ENCODE peak calls at places on chromosomes 4 and X, in ten cellular contexts. E is HEK293T, Y is nephron progenitor cell, O is GM10248, F is GM04504, U is NCI-H1092, W is cardiac muscle cell, B is glutamatergic neuron, G is A549, Q is NCI-H510A treated with DMSO at 0.1 percent for 48 hours. A is an unnamed sample.

GRCh38 chr4:78661923-78662521 is 110.5 kb downstream of the ANXA3 start:
- DNase-seq in E (no peak), Y (no peak), O (peak), F (peak), U (no peak), W (no peak), B (no peak), G (no peak), Q (peak), A (peak)

GRCh38 chr4:38062088-38062893 is 102.1 kb downstream of the PTTG2 start:
- DNase-seq in E (peak), Y (peak), O (peak), F (peak), U (peak), W (peak), B (peak), G (peak), Q (peak), A (peak)

GRCh38 chr4:81404294-81404693 is 67.4 kb downstream of the RASGEF1B start:
- DNase-seq in E (peak), Y (no peak), O (no peak), F (no peak), U (no peak), W (no peak), B (no peak), G (no peak), Q (no peak), A (no peak)

GRCh38 chr4:114263233-114263632 is 283.8 kb upstream of the ARSJ start:
- DNase-seq in E (no peak), Y (no peak), O (no peak), F (no peak), U (no peak), W (no peak), B (no peak), G (no peak), Q (no peak), A (no peak)

GRCh38 chr4:186192068-186192751 is 843 bp downstream of the CYP4V2 start:
- DNase-seq in E (peak), Y (peak), O (no peak), F (peak), U (peak), W (peak), B (peak), G (peak), Q (peak), A (peak)

GRCh38 chrX:154384284-154384892 is 5.3 kb downstream of the EMD start:
- DNase-seq in E (no peak), Y (no peak), O (no peak), F (no peak), U (no peak), W (no peak), B (no peak), G (no peak), Q (no peak), A (no peak)

GRCh38 chr4:19831644-19832285 is 419.9 kb upstream of the SLIT2 start:
- DNase-seq in E (no peak), Y (no peak), O (no peak), F (no peak), U (no peak), W (no peak), B (no peak), G (no peak), Q (no peak), A (no peak)

GRCh38 chrX:152915541-152916241 is 17.8 kb downstream of the ZNF185 start:
- DNase-seq in E (peak), Y (peak), O (peak), F (peak), U (no peak), W (peak), B (peak), G (peak), Q (no peak), A (peak)

GRCh38 chr4:89119166-89119565 is 7.8 kb downstream of the TIGD2 start:
- DNase-seq in E (no peak), Y (no peak), O (no peak), F (no peak), U (no peak), W (no peak), B (no peak), G (no peak), Q (no peak), A (no peak)

GRCh38 chr4:98232202-98232601 is 29.0 kb upstream of the RAP1GDS1 start:
- DNase-seq in E (no peak), Y (no peak), O (no peak), F (no peak), U (no peak), W (no peak), B (no peak), G (no peak), Q (no peak), A (no peak)

GRCh38 chr4:122623637-122624036 is 2.8 kb upstream of the IL21 start:
- DNase-seq in E (no peak), Y (no peak), O (no peak), F (no peak), U (no peak), W (no peak), B (no peak), G (no peak), Q (no peak), A (no peak)

GRCh38 chr4:2958446-2958845 is 4.8 kb downstream of the NOP14 start:
- DNase-seq in E (no peak), Y (no peak), O (no peak), F (no peak), U (no peak), W (no peak), B (no peak), G (no peak), Q (no peak), A (no peak)

GRCh38 chrX:153245288-153245731 is 66.2 kb downstream of the MAGEA1 start:
- DNase-seq in E (peak), Y (no peak), O (no peak), F (no peak), U (no peak), W (peak), B (no peak), G (no peak), Q (no peak), A (no peak)

GRCh38 chrX:18873836-18874235 is 110.1 kb downstream of the PHKA2 start:
- DNase-seq in E (no peak), Y (no peak), O (no peak), F (no peak), U (no peak), W (no peak), B (no peak), G (no peak), Q (no peak), A (no peak)

GRCh38 chr4:116453127-116453526 is 632.2 kb downstream of the TRAM1L1 start:
- DNase-seq in E (no peak), Y (no peak), O (no peak), F (no peak), U (no peak), W (no peak), B (no peak), G (no peak), Q (no peak), A (no peak)

GRCh38 chrX:133608406-133608805 is 193.1 kb upstream of the GPC4 start:
- DNase-seq in E (no peak), Y (no peak), O (no peak), F (peak), U (no peak), W (no peak), B (no peak), G (no peak), Q (no peak), A (peak)

GRCh38 chr4:112938461-112939058 is 110.9 kb upstream of the ANK2 start:
- DNase-seq in E (peak), Y (no peak), O (peak), F (peak), U (peak), W (peak), B (no peak), G (peak), Q (peak), A (peak)

GRCh38 chr4:6773106-6773505 is 9.4 kb upstream of the KIAA0232 start:
- DNase-seq in E (no peak), Y (no peak), O (no peak), F (no peak), U (no peak), W (no peak), B (no peak), G (no peak), Q (no peak), A (no peak)

GRCh38 chr4:15479913-15480185 is 10.2 kb downstream of the CC2D2A start:
- DNase-seq in E (no peak), Y (no peak), O (no peak), F (no peak), U (no peak), W (no peak), B (no peak), G (no peak), Q (no peak), A (no peak)

GRCh38 chr4:141851246-141851891 is 215.0 kb downstream of the IL15 start:
- DNase-seq in E (no peak), Y (no peak), O (no peak), F (no peak), U (no peak), W (no peak), B (no peak), G (no peak), Q (no peak), A (no peak)

GRCh38 chrX:69616520-69617203 is 749 bp downstream of the EDA start:
- DNase-seq in E (peak), Y (peak), O (no peak), F (no peak), U (no peak), W (peak), B (peak), G (no peak), Q (peak), A (peak)

GRCh38 chr4:89753601-89754066 is 83.3 kb downstream of the SNCA start:
- DNase-seq in E (peak), Y (no peak), O (no peak), F (peak), U (no peak), W (no peak), B (no peak), G (peak), Q (no peak), A (no peak)

GRCh38 chr4:76765473-76766183 is 132.3 kb downstream of the SOWAHB start:
- DNase-seq in E (no peak), Y (no peak), O (no peak), F (no peak), U (no peak), W (no peak), B (no peak), G (no peak), Q (no peak), A (no peak)

GRCh38 chrX:56397636-56398035 is 165.5 kb downstream of the KLF8 start:
- DNase-seq in E (no peak), Y (no peak), O (no peak), F (no peak), U (no peak), W (no peak), B (no peak), G (no peak), Q (no peak), A (peak)

A was measured in MM.1S.